ENCODE peak calls at places on chromosomes 4 and X, in four cellular contexts. One of them, this sample, is unnamed.

GRCh38 chr4:25184056-25184455 is 23.8 kb upstream of the SEPSECS start:
- DNase-seq in GM12878: no peak
- DNase-seq in K562: no peak
- DNase-seq in HepG2: no peak
- DNase-seq in this sample: no peak

GRCh38 chr4:125323547-125324100 is 8.9 kb downstream of the FAT4 start:
- DNase-seq in GM12878: no peak
- DNase-seq in K562: no peak
- DNase-seq in HepG2: no peak
- DNase-seq in this sample: no peak

GRCh38 chrX:1170243-1170642 is 42.2 kb downstream of the CRLF2 start:
- DNase-seq in GM12878: no peak
- DNase-seq in K562: no peak
- DNase-seq in HepG2: no peak
- DNase-seq in this sample: no peak

GRCh38 chr4:91086008-91086407 is 958.8 kb downstream of the CCSER1 start:
- DNase-seq in GM12878: no peak
- DNase-seq in K562: no peak
- DNase-seq in HepG2: no peak
- DNase-seq in this sample: no peak

GRCh38 chrX:120857240-120857639 is 18.4 kb downstream of the CT47B1 start:
- DNase-seq in GM12878: no peak
- DNase-seq in K562: no peak
- DNase-seq in HepG2: no peak
- DNase-seq in this sample: no peak

GRCh38 chrX:40108959-40109287 is 11.2 kb upstream of the BCOR start:
- DNase-seq in GM12878: no peak
- DNase-seq in K562: peak
- DNase-seq in HepG2: no peak
- DNase-seq in this sample: peak

GRCh38 chrX:149845385-149845784 is 35.6 kb upstream of the MAGEA8 start:
- DNase-seq in GM12878: no peak
- DNase-seq in K562: no peak
- DNase-seq in HepG2: no peak
- DNase-seq in this sample: no peak

GRCh38 chrX:43644124-43644701 is 11.9 kb upstream of the MAOA start:
- DNase-seq in GM12878: no peak
- DNase-seq in K562: no peak
- DNase-seq in HepG2: no peak
- DNase-seq in this sample: peak

GRCh38 chrX:97563531-97564133 is 679.9 kb downstream of the RPA4 start:
- DNase-seq in GM12878: peak
- DNase-seq in K562: no peak
- DNase-seq in HepG2: peak
- DNase-seq in this sample: no peak

GRCh38 chrX:15142084-15142715 is 127.7 kb downstream of the ASB9 start:
- DNase-seq in GM12878: no peak
- DNase-seq in K562: no peak
- DNase-seq in HepG2: peak
- DNase-seq in this sample: no peak

GRCh38 chrX:15143825-15144121 is 126.1 kb downstream of the ASB9 start:
- DNase-seq in GM12878: no peak
- DNase-seq in K562: no peak
- DNase-seq in HepG2: no peak
- DNase-seq in this sample: no peak

GRCh38 chrX:15150578-15150977 is 119.3 kb downstream of the ASB9 start:
- DNase-seq in GM12878: no peak
- DNase-seq in K562: no peak
- DNase-seq in HepG2: no peak
- DNase-seq in this sample: no peak

GRCh38 chrX:15143050-15143824 is 126.6 kb downstream of the ASB9 start:
- DNase-seq in GM12878: no peak
- DNase-seq in K562: peak
- DNase-seq in HepG2: peak
- DNase-seq in this sample: peak

DNA sequence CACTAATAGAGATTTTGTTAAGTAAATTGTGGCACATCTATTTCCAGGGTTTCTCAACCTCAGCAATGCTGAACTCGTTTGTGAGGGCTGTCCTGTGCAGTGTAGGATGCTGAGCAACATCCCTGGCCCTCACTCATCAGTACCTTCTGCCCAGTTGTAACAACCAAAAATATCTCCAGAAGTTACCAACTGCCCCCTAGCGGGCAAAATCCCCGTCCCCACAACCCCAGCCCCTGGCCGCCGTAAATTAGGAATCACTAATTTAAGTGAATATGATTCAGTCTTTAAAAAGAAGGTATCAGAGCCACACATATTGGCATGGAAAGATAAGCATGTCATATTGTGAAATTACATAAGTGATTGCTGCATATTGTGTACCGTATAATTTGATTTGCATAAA is 123.4 kb downstream of the ASB9 start:
- DNase-seq in GM12878: no peak
- DNase-seq in K562: peak
- DNase-seq in HepG2: no peak
- DNase-seq in this sample: no peak
- TF ChIP-seq CTCF in GM12878: peak
- TF ChIP-seq CTCF in K562: peak
- TF ChIP-seq CTCF in HepG2: peak
- TF ChIP-seq CTCF in this sample: peak

DNA sequence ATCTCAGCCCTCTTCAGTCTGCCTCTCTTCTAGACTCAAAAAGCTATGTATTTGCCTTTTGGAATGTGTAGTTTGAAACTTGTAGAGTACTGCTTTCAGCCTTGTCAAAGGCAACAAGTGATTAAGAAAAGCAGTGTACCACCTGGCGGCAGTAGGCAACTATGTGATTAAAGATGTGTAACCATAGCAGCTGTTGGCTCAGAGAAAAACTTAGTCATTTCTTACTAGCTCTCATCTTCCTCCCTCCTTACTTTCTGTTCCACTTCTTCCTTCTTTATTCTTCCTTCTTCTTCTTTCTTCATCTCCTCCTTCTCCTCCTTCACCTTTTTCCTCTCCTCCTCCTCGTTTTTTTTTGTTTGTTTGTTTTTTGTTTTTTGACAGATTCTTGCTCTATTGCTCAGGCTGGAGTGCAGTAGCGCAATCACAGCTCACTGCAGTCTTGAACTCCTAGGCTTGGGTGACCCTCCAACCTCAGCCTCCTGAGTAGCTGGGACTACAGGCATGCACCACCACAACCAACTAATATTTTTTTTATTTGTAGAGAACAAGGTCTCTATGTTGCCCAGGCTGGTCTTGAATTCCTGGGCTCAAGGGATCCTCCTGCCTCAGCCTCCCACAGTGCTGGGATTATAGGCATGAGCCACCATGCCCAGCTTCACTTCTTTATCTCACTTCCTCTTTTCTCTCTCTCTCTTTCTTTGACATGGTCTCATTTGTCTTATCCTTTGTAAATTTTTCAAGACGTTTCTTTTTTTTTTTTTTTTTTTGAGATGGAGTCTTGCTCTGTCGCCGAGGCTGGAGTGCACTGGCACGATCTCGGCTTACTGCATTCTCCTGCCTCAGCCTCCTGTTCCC is 32.6 kb downstream of the ABHD18 start:
- DNase-seq in GM12878: peak
- DNase-seq in K562: no peak
- DNase-seq in HepG2: no peak
- DNase-seq in this sample: peak
- TF ChIP-seq ESRRA in GM12878: no peak
- TF ChIP-seq ESRRA in K562: no peak
- TF ChIP-seq ESRRA in HepG2: no peak
- TF ChIP-seq ESRRA in this sample: no peak

DNA sequence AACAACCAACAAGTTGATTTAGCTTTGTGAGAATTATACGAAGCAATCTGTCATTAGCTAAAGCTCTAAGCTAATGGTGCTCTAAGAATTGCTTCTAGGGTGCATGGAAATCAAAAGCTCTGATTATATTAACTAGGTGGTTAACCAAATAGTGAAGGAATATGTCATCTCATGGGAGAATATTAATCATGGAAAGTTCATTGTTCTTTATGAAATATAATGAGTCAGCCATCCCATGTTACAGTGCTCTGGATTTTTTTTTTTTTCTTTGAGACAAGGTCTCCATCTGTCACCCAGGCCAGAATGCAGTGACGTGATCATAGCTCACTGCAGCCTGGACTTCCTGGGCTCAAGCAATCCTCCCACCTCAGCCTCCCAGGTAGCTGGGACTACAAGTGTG is 10.5 kb downstream of the DCAF8L2 start:
- DNase-seq in GM12878: no peak
- DNase-seq in K562: no peak
- DNase-seq in HepG2: no peak
- DNase-seq in this sample: no peak
- H3K4me3 ChIP-seq in GM12878: no peak
- H3K4me3 ChIP-seq in K562: no peak
- H3K4me3 ChIP-seq in HepG2: no peak
- H3K4me3 ChIP-seq in this sample: no peak

GRCh38 chr4:142660728-142661127 is 185.4 kb downstream of the INPP4B start:
- DNase-seq in GM12878: no peak
- DNase-seq in K562: no peak
- DNase-seq in HepG2: no peak
- DNase-seq in this sample: no peak
- TF ChIP-seq CTCF in GM12878: peak
- TF ChIP-seq CTCF in K562: peak
- TF ChIP-seq CTCF in HepG2: no peak
- TF ChIP-seq CTCF in this sample: no peak

GRCh38 chrX:28586291-28586690 is 955 bp upstream of the IL1RAPL1 start:
- DNase-seq in GM12878: no peak
- DNase-seq in K562: no peak
- DNase-seq in HepG2: no peak
- DNase-seq in this sample: no peak

GRCh38 chrX:28584025-28584424 is 3.2 kb upstream of the IL1RAPL1 start:
- DNase-seq in GM12878: no peak
- DNase-seq in K562: no peak
- DNase-seq in HepG2: no peak
- DNase-seq in this sample: no peak

GRCh38 chrX:28585767-28586166 is 1.5 kb upstream of the IL1RAPL1 start:
- DNase-seq in GM12878: no peak
- DNase-seq in K562: no peak
- DNase-seq in HepG2: no peak
- DNase-seq in this sample: no peak

GRCh38 chrX:28589048-28589447 is 1.8 kb downstream of the IL1RAPL1 start:
- DNase-seq in GM12878: no peak
- DNase-seq in K562: no peak
- DNase-seq in HepG2: no peak
- DNase-seq in this sample: no peak

DNA sequence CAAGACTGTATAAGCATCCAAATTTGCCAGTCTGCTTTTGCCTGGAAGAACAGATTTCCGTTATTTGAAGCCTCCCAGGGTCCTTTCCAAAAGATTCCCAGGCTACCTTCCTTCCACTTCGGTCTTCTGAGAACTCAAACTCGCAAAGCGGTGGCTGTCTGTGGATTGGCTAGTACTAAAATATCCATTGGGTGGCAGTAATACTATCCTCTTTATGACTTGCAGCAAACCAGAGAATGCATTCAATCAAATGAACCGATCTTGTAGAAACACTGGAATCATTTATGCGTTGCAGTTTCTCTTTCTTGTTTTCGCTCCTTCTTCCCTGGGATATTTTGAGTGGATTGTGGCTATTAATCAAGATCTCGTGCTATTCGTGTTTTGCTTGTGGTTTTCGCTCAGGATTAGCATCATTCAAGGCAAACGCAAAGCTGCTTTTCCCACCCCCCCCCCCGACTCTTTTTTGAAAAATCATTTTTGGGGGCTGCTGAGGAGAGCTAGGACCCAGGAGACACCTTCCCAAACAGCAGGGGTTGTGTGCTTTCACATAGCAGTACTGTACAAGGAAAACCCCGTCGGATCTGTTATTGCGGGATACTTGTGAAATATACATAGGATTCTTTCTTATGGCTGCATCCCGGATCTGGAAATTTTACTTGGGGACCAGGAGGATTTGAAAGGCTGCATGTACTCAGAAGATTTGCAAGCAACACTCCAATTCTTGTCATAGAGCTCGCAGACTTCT is at the start of gene IL1RAPL1:
- DNase-seq in GM12878: no peak
- DNase-seq in K562: no peak
- DNase-seq in HepG2: no peak
- DNase-seq in this sample: peak
- TF ChIP-seq ESRRA in GM12878: no peak
- TF ChIP-seq ESRRA in K562: no peak
- TF ChIP-seq ESRRA in HepG2: no peak
- TF ChIP-seq ESRRA in this sample: no peak

DNA sequence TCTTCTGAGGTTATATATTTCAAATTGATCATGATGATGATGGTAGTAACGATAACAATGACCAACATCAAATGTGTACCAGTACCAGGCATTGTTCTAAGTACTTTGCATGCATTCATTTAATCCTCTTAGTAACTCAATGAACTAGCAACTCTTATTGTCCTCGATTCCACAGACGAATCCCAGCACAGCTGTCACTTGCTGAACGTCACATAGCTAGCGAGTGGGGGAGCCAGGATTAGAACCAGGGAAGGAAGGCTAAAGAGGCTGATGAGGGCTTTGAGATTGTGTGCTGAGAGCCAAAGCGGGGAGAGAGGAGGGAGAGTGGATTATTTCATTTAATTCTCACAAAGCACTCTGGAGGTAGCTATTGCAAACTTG is 103.6 kb downstream of the PHOX2B start:
- DNase-seq in GM12878: no peak
- DNase-seq in K562: no peak
- DNase-seq in HepG2: no peak
- DNase-seq in this sample: no peak
- H3K4me3 ChIP-seq in GM12878: no peak
- H3K4me3 ChIP-seq in K562: no peak
- H3K4me3 ChIP-seq in HepG2: no peak
- H3K4me3 ChIP-seq in this sample: no peak

GRCh38 chr4:33649015-33649414 is 2595.3 kb downstream of the ARAP2 start:
- DNase-seq in GM12878: no peak
- DNase-seq in K562: no peak
- DNase-seq in HepG2: no peak
- DNase-seq in this sample: peak
- TF ChIP-seq CTCF in GM12878: peak
- TF ChIP-seq CTCF in K562: no peak
- TF ChIP-seq CTCF in HepG2: no peak
- TF ChIP-seq CTCF in this sample: no peak

GRCh38 chr4:158250321-158250720 is 40.0 kb downstream of the TMEM144 start:
- DNase-seq in GM12878: no peak
- DNase-seq in K562: no peak
- DNase-seq in HepG2: no peak
- DNase-seq in this sample: no peak

GRCh38 chr4:158254328-158254727 is 44.0 kb downstream of the TMEM144 start:
- DNase-seq in GM12878: no peak
- DNase-seq in K562: no peak
- DNase-seq in HepG2: no peak
- DNase-seq in this sample: no peak

GRCh38 chr4:158255727-158256324 is 45.5 kb downstream of the TMEM144 start:
- DNase-seq in GM12878: no peak
- DNase-seq in K562: peak
- DNase-seq in HepG2: peak
- DNase-seq in this sample: peak

GRCh38 chr4:158253350-158253980 is 43.2 kb downstream of the TMEM144 start:
- DNase-seq in GM12878: no peak
- DNase-seq in K562: peak
- DNase-seq in HepG2: peak
- DNase-seq in this sample: peak
- TF ChIP-seq ESRRA in GM12878: no peak
- TF ChIP-seq ESRRA in K562: no peak
- TF ChIP-seq ESRRA in HepG2: no peak
- TF ChIP-seq ESRRA in this sample: no peak

This sample was measured in A549.